ENCODE peak calls at places on chromosomes 6 and 20, in eight cellular contexts. Z, W, P, G, B, U, X and E are unnamed samples.

GRCh38 chr6:21597706-21598273 is 4.2 kb downstream of the SOX4 start:
- DNase-seq in Z (no peak), W (no peak), P (no peak), G (peak), B (no peak), U (no peak), X (peak), E (no peak)

GRCh38 chr20:62439218-62439617 is 11.9 kb upstream of the RBBP8NL start:
- DNase-seq in Z (no peak), W (no peak), P (no peak), G (no peak), B (no peak), U (no peak), X (no peak), E (no peak)

GRCh38 chr6:43451348-43451747 is 4.0 kb downstream of the DLK2 start:
- DNase-seq in Z (no peak), W (no peak), P (no peak), G (no peak), B (no peak), U (no peak), X (no peak), E (no peak)

GRCh38 chr6:100633096-100633766 is 168.5 kb upstream of the SIM1 start:
- DNase-seq in Z (no peak), W (no peak), P (no peak), G (peak), B (peak), U (no peak), X (no peak), E (peak)

GRCh38 chr6:34056301-34056700 is 89.6 kb downstream of the GRM4 start:
- DNase-seq in Z (peak), W (peak), P (peak), G (peak), B (peak), U (peak), X (peak), E (no peak)

GRCh38 chr6:10556496-10557391 is 35.6 kb downstream of the GCNT2 start:
- DNase-seq in Z (no peak), W (no peak), P (no peak), G (no peak), B (no peak), U (no peak), X (no peak), E (no peak)

GRCh38 chr6:76593668-76594067 is 521.2 kb upstream of the IMPG1 start:
- DNase-seq in Z (no peak), W (no peak), P (no peak), G (no peak), B (no peak), U (no peak), X (no peak), E (no peak)

GRCh38 chr6:73521351-73522254 is 771 bp upstream of the EEF1A1 start:
- DNase-seq in Z (peak), W (peak), P (peak), G (peak), B (peak), U (peak), X (peak), E (peak)

GRCh38 chr20:53513168-53513488 is 80.5 kb downstream of the ZNF217 start:
- DNase-seq in Z (no peak), W (no peak), P (no peak), G (no peak), B (peak), U (no peak), X (no peak), E (no peak)

GRCh38 chr6:36024154-36024760 is at the start of gene SLC26A8:
- DNase-seq in Z (no peak), W (peak), P (no peak), G (no peak), B (no peak), U (no peak), X (no peak), E (no peak)

GRCh38 chr6:150539568-150539967 is 60.1 kb upstream of the PLEKHG1 start:
- DNase-seq in Z (no peak), W (no peak), P (no peak), G (no peak), B (no peak), U (no peak), X (no peak), E (no peak)

GRCh38 chr6:2168480-2168879 is 76.9 kb downstream of the GMDS start:
- DNase-seq in Z (no peak), W (no peak), P (no peak), G (peak), B (no peak), U (no peak), X (no peak), E (peak)

GRCh38 chr6:53027131-53027718 is 32.1 kb upstream of the GSTA4 start:
- DNase-seq in Z (no peak), W (no peak), P (no peak), G (no peak), B (no peak), U (no peak), X (no peak), E (no peak)

GRCh38 chr6:106442351-106442750 is 81.8 kb downstream of the CRYBG1 start:
- DNase-seq in Z (no peak), W (no peak), P (no peak), G (no peak), B (no peak), U (no peak), X (no peak), E (no peak)

GRCh38 chr20:33568378-33569289 is 78.7 kb downstream of the CBFA2T2 start:
- DNase-seq in Z (no peak), W (peak), P (peak), G (peak), B (no peak), U (no peak), X (no peak), E (no peak)

DNA sequence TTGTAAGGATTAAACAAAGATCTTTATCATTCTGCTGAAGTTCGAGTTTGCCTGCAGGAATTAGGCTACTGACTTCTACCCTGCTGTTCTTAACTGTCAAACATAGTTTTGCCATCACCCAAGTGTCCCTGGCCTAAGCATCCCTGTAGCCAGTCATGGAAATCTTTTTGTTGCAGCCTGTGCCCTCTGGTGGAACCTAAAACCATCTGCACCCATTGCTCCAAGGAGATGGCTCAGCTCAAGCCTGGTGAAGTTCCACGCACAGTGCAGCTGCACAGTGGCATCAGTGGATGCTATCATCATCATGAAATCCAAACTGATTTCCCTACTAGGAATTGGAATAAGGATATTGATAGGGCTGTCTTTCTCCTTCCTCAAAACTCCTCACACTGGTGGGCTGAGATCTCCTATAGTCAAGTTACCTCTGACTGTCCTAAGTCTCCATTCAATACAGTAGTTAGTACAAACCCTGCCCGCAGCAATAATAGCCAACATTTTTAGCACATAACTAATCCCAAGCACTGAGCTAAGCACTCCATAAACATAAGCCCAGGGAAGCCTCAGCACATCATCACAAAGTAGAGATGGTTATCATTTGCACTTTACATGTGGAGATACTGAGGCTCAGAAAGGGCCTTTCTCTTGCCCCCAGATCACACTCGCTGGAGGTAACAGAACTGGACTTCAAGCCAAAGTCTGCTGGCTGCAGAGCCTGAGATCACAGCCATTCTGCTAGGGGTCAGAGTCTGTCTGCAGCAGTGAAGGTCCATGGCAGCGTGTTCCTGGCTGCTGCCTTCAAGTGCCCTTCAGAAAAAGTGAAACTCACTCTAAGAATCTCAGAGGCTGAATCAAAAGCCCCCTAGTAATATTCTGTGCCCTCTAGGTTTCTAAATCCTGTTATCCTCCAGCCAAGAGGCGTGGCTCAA is 77.2 kb upstream of the MC3R start:
- DNase-seq in Z (no peak), W (no peak), P (no peak), G (no peak), B (peak), U (no peak), X (no peak), E (no peak)
- TF ChIP-seq CTCF in Z (peak), W (no peak), P (peak), G (no peak), B (no peak), U (no peak), X (peak), E (peak)

GRCh38 chr20:24460712-24461111 is 8.7 kb upstream of the SYNDIG1 start:
- DNase-seq in Z (no peak), W (no peak), P (no peak), G (no peak), B (no peak), U (no peak), X (no peak), E (no peak)
- TF ChIP-seq CTCF in Z (no peak), W (no peak), P (no peak), G (peak), B (no peak), U (no peak), X (no peak), E (no peak)

GRCh38 chr20:29297411-29298270 is 1959.8 kb upstream of the DEFB115 start:
- DNase-seq in Z (no peak), W (no peak), P (no peak), G (no peak), B (no peak), U (no peak), X (peak), E (no peak)

GRCh38 chr20:29300579-29301551 is 1956.6 kb upstream of the DEFB115 start:
- DNase-seq in Z (no peak), W (no peak), P (no peak), G (no peak), B (no peak), U (no peak), X (peak), E (no peak)

GRCh38 chr20:29299811-29300578 is 1957.5 kb upstream of the DEFB115 start:
- DNase-seq in Z (no peak), W (peak), P (no peak), G (no peak), B (no peak), U (no peak), X (peak), E (no peak)

GRCh38 chr20:29298271-29298590 is 1959.2 kb upstream of the DEFB115 start:
- DNase-seq in Z (no peak), W (no peak), P (no peak), G (no peak), B (no peak), U (no peak), X (no peak), E (no peak)

GRCh38 chr20:29298759-29299613 is 1958.5 kb upstream of the DEFB115 start:
- DNase-seq in Z (no peak), W (no peak), P (no peak), G (peak), B (no peak), U (no peak), X (no peak), E (peak)
- TF ChIP-seq CTCF in Z (no peak), W (no peak), P (no peak), G (no peak), B (no peak), U (no peak), X (no peak), E (no peak)

GRCh38 chr20:45103072-45103471 is 2.1 kb upstream of the KCNS1 start:
- DNase-seq in Z (no peak), W (no peak), P (no peak), G (no peak), B (no peak), U (no peak), X (no peak), E (no peak)

GRCh38 chr20:45097485-45098095 is 3.3 kb downstream of the KCNS1 start:
- DNase-seq in Z (no peak), W (peak), P (no peak), G (peak), B (peak), U (peak), X (no peak), E (peak)

GRCh38 chr20:45101333-45101850 is 465 bp upstream of the KCNS1 start:
- DNase-seq in Z (no peak), W (no peak), P (no peak), G (no peak), B (no peak), U (no peak), X (no peak), E (no peak)

GRCh38 chr20:45098096-45098773 is 2.7 kb downstream of the KCNS1 start:
- DNase-seq in Z (no peak), W (no peak), P (no peak), G (no peak), B (no peak), U (peak), X (no peak), E (peak)

GRCh38 chr20:45100563-45101245 is at the start of gene KCNS1:
- DNase-seq in Z (no peak), W (no peak), P (no peak), G (no peak), B (no peak), U (peak), X (no peak), E (no peak)
- TF ChIP-seq CTCF in Z (no peak), W (no peak), P (no peak), G (no peak), B (no peak), U (no peak), X (no peak), E (no peak)

DNA sequence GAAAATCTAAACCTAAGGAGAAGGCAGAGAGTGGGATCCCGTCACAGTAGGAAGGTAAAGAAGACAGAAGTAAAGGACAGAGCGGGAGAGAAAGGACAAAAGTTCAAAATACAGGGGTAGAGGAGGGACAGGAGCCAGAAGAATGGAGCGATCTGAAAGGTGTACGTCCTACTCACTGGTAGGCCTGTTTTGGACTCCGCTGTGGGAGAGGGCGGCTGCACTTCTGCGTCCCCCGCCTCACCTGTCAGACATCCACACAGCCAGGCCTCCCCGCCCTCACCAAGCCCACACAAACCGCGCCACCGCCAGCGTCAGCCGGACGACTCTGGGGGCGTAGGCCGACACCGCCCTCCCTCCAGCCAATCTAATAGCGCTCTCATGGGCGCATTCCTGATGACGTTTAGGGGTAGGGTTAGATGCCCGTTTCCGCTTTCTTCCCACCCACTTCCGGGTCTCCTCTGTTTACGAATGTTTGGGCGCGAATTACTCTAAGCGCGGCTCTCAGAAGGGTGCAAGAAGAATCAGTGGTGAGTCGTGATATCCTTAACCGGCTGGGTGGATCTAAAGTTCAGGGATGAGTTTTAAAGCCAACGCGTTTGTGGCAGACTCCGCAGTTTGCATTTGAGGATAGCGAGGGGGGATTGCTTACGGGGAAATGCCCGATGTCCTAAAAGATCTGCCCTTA is at the start of the genes CENPQ and MMUT:
- DNase-seq in Z (peak), W (peak), P (peak), G (peak), B (peak), U (peak), X (peak), E (peak)
- TF ChIP-seq CTCF in Z (no peak), W (no peak), P (no peak), G (no peak), B (no peak), U (no peak), X (no peak), E (no peak)